ENCODE peak calls at places on chromosomes 12 and 14, in four cellular contexts. One of them, this sample, is unnamed.

GRCh38 chr12:57456145-57456700 is 1.1 kb downstream of the INHBE start:
- DNase-seq in PC-3: peak; percentile 60
- DNase-seq in HCT116: no peak
- DNase-seq in GM23338: peak; percentile 93
- DNase-seq in this sample: peak; percentile 85

GRCh38 chr14:39102265-39102968 is 618 bp downstream of the SEC23A start:
- DNase-seq in PC-3: peak; percentile 42
- DNase-seq in HCT116: no peak
- DNase-seq in GM23338: peak; percentile 31
- DNase-seq in this sample: no peak

GRCh38 chr14:105168496-105168978 is at the start of gene JAG2:
- DNase-seq in PC-3: peak; percentile 61
- DNase-seq in HCT116: no peak
- DNase-seq in GM23338: peak; percentile 77
- DNase-seq in this sample: peak; percentile 64

GRCh38 chr12:45745861-45746277 is 16.4 kb downstream of the ARID2 start:
- DNase-seq in PC-3: peak; percentile 45
- DNase-seq in HCT116: no peak
- DNase-seq in GM23338: peak; percentile 26
- DNase-seq in this sample: peak; percentile 29

GRCh38 chr12:74111688-74112360 is 425.8 kb upstream of the ATXN7L3B start:
- DNase-seq in PC-3: peak; percentile 58
- DNase-seq in HCT116: peak; percentile 52
- DNase-seq in GM23338: peak; percentile 80
- DNase-seq in this sample: peak; percentile 11

GRCh38 chr14:56805201-56805991 is 4.9 kb downstream of the OTX2 start:
- DNase-seq in PC-3: no peak
- DNase-seq in HCT116: no peak
- DNase-seq in GM23338: peak; percentile 96
- DNase-seq in this sample: no peak

GRCh38 chr14:69850736-69851112 is 28.5 kb upstream of the SMOC1 start:
- DNase-seq in PC-3: no peak
- DNase-seq in HCT116: no peak
- DNase-seq in GM23338: no peak
- DNase-seq in this sample: no peak

GRCh38 chr12:104219908-104220404 is 4.4 kb downstream of the TXNRD1 start:
- DNase-seq in PC-3: peak; percentile 100
- DNase-seq in HCT116: peak; percentile 97
- DNase-seq in GM23338: no peak
- DNase-seq in this sample: no peak

GRCh38 chr12:29957835-29958234 is 174.1 kb upstream of the TMTC1 start:
- DNase-seq in PC-3: no peak
- DNase-seq in HCT116: no peak
- DNase-seq in GM23338: no peak
- DNase-seq in this sample: no peak

GRCh38 chr12:61412209-61412608 is 848.0 kb upstream of the USP15 start:
- DNase-seq in PC-3: peak; percentile 45
- DNase-seq in HCT116: no peak
- DNase-seq in GM23338: peak; percentile 37
- DNase-seq in this sample: no peak

GRCh38 chr14:104223101-104223809 is 84.9 kb downstream of the KIF26A start:
- DNase-seq in PC-3: no peak
- DNase-seq in HCT116: no peak
- DNase-seq in GM23338: peak; percentile 41
- DNase-seq in this sample: no peak

GRCh38 chr14:68403191-68403781 is 389.6 kb downstream of the ZFP36L1 start:
- DNase-seq in PC-3: no peak
- DNase-seq in HCT116: no peak
- DNase-seq in GM23338: no peak
- DNase-seq in this sample: no peak

GRCh38 chr12:43444940-43445564 is 107.0 kb downstream of the ADAMTS20 start:
- DNase-seq in PC-3: peak; percentile 74
- DNase-seq in HCT116: peak; percentile 73
- DNase-seq in GM23338: peak; percentile 79
- DNase-seq in this sample: peak; percentile 57

GRCh38 chr12:25875661-25876060 is 82.8 kb upstream of the RASSF8 start:
- DNase-seq in PC-3: no peak
- DNase-seq in HCT116: no peak
- DNase-seq in GM23338: no peak
- DNase-seq in this sample: no peak

GRCh38 chr12:103858953-103859601 is 18.0 kb upstream of the NT5DC3 start:
- DNase-seq in PC-3: peak; percentile 99
- DNase-seq in HCT116: peak; percentile 77
- DNase-seq in GM23338: no peak
- DNase-seq in this sample: no peak

GRCh38 chr12:109085590-109085989 is 7.7 kb downstream of the ALKBH2 start:
- DNase-seq in PC-3: no peak
- DNase-seq in HCT116: no peak
- DNase-seq in GM23338: no peak
- DNase-seq in this sample: no peak

GRCh38 chr12:124411291-124411878 is 116.5 kb downstream of the RFLNA start:
- DNase-seq in PC-3: peak; percentile 98
- DNase-seq in HCT116: no peak
- DNase-seq in GM23338: no peak
- DNase-seq in this sample: no peak

GRCh38 chr14:55077155-55077554 is 25.7 kb downstream of the MAPK1IP1L start:
- DNase-seq in PC-3: peak; percentile 44
- DNase-seq in HCT116: peak; percentile 58
- DNase-seq in GM23338: peak; percentile 35
- DNase-seq in this sample: no peak

GRCh38 chr12:89542912-89543592 is 17.2 kb upstream of the POC1B start:
- DNase-seq in PC-3: peak; percentile 91
- DNase-seq in HCT116: peak; percentile 77
- DNase-seq in GM23338: peak; percentile 97
- DNase-seq in this sample: peak; percentile 79

GRCh38 chr14:54211562-54212308 is 185.1 kb upstream of the CDKN3 start:
- DNase-seq in PC-3: peak; percentile 99
- DNase-seq in HCT116: peak; percentile 64
- DNase-seq in GM23338: no peak
- DNase-seq in this sample: no peak

GRCh38 chr12:68557011-68557715 is 53.5 kb upstream of the RAP1B start:
- DNase-seq in PC-3: peak; percentile 46
- DNase-seq in HCT116: no peak
- DNase-seq in GM23338: no peak
- DNase-seq in this sample: no peak

GRCh38 chr12:131788070-131788469 is 40.1 kb upstream of the MMP17 start:
- DNase-seq in PC-3: no peak
- DNase-seq in HCT116: no peak
- DNase-seq in GM23338: no peak
- DNase-seq in this sample: no peak

GRCh38 chr12:68934392-68934791 is 1.4 kb upstream of the CPM start:
- DNase-seq in PC-3: no peak
- DNase-seq in HCT116: no peak
- DNase-seq in GM23338: no peak
- DNase-seq in this sample: no peak

GRCh38 chr14:64726585-64726890 is 22.3 kb downstream of the PLEKHG3 start:
- DNase-seq in PC-3: peak; percentile 96
- DNase-seq in HCT116: peak; percentile 66
- DNase-seq in GM23338: peak; percentile 56
- DNase-seq in this sample: no peak
- H3K27ac ChIP-seq in PC-3: peak overlapping the region; percentile 84
- H3K27ac ChIP-seq in HCT116: peak overlapping the region; percentile 61
- H3K27ac ChIP-seq in GM23338: peak overlapping the region; percentile 26
- H3K27ac ChIP-seq in this sample: no peak overlapping the region

DNA sequence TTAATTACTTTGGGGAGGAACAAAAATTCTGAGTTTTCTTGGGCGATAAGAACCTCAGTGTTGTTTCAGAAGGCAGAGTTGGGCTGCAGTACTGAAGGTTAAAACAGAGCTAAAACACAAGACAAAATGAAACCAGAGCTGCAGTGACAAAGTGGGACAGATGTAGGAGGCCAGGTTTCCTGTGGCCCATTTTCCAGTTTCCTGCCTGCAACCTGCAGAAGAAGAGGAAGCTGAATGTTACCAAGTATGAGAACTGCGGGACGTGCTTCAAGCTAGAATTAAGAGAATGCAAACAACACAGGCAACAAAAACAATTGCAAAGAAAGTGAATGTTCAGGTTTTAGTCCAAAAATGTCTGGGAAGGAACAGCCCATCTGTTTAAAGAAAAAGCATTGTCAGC is 17.8 kb downstream of the ELK3 start:
- DNase-seq in PC-3: no peak
- DNase-seq in HCT116: no peak
- DNase-seq in GM23338: no peak
- DNase-seq in this sample: no peak
- H3K9me2 ChIP-seq in PC-3: no peaks in the 10 kb centered on the region
- H3K9me2 ChIP-seq in HCT116: no peaks in the 10 kb centered on the region
- H3K9me2 ChIP-seq in GM23338: no peaks in the 10 kb centered on the region
- H3K9me2 ChIP-seq in this sample: no peaks in the 10 kb centered on the region

GRCh38 chr14:70920608-70921007 is 13.3 kb downstream of the PCNX1 start:
- DNase-seq in PC-3: peak; percentile 45
- DNase-seq in HCT116: no peak
- DNase-seq in GM23338: no peak
- DNase-seq in this sample: no peak
- H3K27ac ChIP-seq in PC-3: no peak overlapping the region
- H3K27ac ChIP-seq in HCT116: no peak overlapping the region
- H3K27ac ChIP-seq in GM23338: no peak overlapping the region
- H3K27ac ChIP-seq in this sample: no peak overlapping the region

GRCh38 chr12:10718279-10718821 is 4.8 kb downstream of the YBX3 start:
- DNase-seq in PC-3: peak; percentile 44
- DNase-seq in HCT116: no peak
- DNase-seq in GM23338: peak; percentile 32
- DNase-seq in this sample: no peak

GRCh38 chr12:10716704-10717315 is 6.3 kb downstream of the YBX3 start:
- DNase-seq in PC-3: peak; percentile 88
- DNase-seq in HCT116: peak; percentile 75
- DNase-seq in GM23338: peak; percentile 53
- DNase-seq in this sample: no peak

GRCh38 chr12:10717410-10717809 is 5.7 kb downstream of the YBX3 start:
- DNase-seq in PC-3: no peak
- DNase-seq in HCT116: no peak
- DNase-seq in GM23338: peak; percentile 12
- DNase-seq in this sample: no peak

GRCh38 chr12:10716277-10716676 is 6.8 kb downstream of the YBX3 start:
- DNase-seq in PC-3: no peak
- DNase-seq in HCT116: no peak
- DNase-seq in GM23338: no peak
- DNase-seq in this sample: no peak

GRCh38 chr12:10715491-10715890 is 7.6 kb downstream of the YBX3 start:
- DNase-seq in PC-3: no peak
- DNase-seq in HCT116: no peak
- DNase-seq in GM23338: no peak
- DNase-seq in this sample: no peak
- H3K9me2 ChIP-seq in PC-3: no peaks in the 10 kb centered on the region
- H3K9me2 ChIP-seq in HCT116: no peaks in the 10 kb centered on the region
- H3K9me2 ChIP-seq in GM23338: no peaks in the 10 kb centered on the region
- H3K9me2 ChIP-seq in this sample: no peaks in the 10 kb centered on the region

GRCh38 chr14:61130512-61131260 is 149.6 kb downstream of the SLC38A6 start:
- DNase-seq in PC-3: no peak
- DNase-seq in HCT116: no peak
- DNase-seq in GM23338: no peak
- DNase-seq in this sample: no peak
- H3K27ac ChIP-seq in PC-3: no peak overlapping the region
- H3K27ac ChIP-seq in HCT116: no peak overlapping the region
- H3K27ac ChIP-seq in GM23338: no peak overlapping the region
- H3K27ac ChIP-seq in this sample: no peak overlapping the region

DNA sequence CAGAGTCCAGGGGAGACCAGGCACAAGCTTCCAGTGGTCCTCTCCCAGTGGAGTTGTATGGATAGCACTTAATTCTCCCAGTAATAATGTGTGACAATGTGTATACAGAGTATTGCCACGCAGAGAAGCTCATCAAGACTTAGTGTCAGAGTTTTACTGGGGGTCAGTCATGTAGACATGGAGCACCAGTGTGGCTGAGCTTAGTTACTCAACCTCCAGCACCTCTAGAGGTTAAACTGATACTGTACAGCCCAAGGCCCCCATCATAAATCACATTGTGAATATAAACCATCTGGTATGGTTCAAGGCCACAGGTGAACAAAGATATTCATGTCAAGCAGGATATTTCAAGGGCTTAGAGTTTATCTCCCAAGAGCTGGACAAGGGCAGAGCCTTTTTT is 378.1 kb upstream of the TMPO start:
- DNase-seq in PC-3: no peak
- DNase-seq in HCT116: no peak
- DNase-seq in GM23338: no peak
- DNase-seq in this sample: no peak
- H3K9me2 ChIP-seq in PC-3: no peaks in the 10 kb centered on the region
- H3K9me2 ChIP-seq in HCT116: no peaks in the 10 kb centered on the region
- H3K9me2 ChIP-seq in GM23338: peaks cover 3% of the 10 kb centered on the region
- H3K9me2 ChIP-seq in this sample: no peaks in the 10 kb centered on the region

GRCh38 chr12:115450710-115451109 is 766.7 kb upstream of the TBX3 start:
- DNase-seq in PC-3: no peak
- DNase-seq in HCT116: no peak
- DNase-seq in GM23338: no peak
- DNase-seq in this sample: no peak

GRCh38 chr12:115455268-115455681 is 771.3 kb upstream of the TBX3 start:
- DNase-seq in PC-3: no peak
- DNase-seq in HCT116: no peak
- DNase-seq in GM23338: no peak
- DNase-seq in this sample: no peak

GRCh38 chr12:115451785-115452736 is 768.1 kb upstream of the TBX3 start:
- DNase-seq in PC-3: peak; percentile 42
- DNase-seq in HCT116: no peak
- DNase-seq in GM23338: peak; percentile 91
- DNase-seq in this sample: no peak

GRCh38 chr12:115451151-115451784 is 767.3 kb upstream of the TBX3 start:
- DNase-seq in PC-3: no peak
- DNase-seq in HCT116: no peak
- DNase-seq in GM23338: no peak
- DNase-seq in this sample: no peak

DNA sequence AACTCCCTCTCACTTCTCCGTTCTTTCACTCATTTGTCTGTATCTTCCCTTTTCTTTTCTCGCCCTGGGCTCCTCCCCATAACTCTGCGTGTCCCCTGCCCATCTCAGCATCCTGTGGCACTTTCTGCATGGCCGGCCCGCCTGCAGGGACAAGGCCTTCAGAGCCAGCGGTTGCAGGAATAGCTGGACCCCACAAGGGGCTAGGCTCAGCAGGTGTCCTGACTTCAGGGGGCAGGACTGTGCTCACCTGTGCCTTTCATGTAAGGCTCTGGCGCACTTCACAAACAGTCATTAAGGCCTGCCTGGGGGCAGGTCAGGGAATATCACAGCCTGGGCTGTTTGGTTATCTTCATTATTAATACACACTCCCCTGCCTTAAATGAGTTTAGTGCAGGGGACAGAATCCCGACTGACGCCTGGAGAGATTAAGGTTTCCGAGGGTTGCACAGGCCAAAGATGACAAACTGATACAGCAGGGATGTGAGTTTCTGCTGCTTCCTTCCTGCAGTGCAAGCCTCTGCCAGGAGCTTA is 768.8 kb upstream of the TBX3 start:
- DNase-seq in PC-3: no peak
- DNase-seq in HCT116: no peak
- DNase-seq in GM23338: peak; percentile 48
- DNase-seq in this sample: no peak
- H3K27ac ChIP-seq in PC-3: no peak overlapping the region
- H3K27ac ChIP-seq in HCT116: no peak overlapping the region
- H3K27ac ChIP-seq in GM23338: no peak overlapping the region
- H3K27ac ChIP-seq in this sample: no peak overlapping the region

GRCh38 chr14:42241101-42241500 is 634.4 kb downstream of the LRFN5 start:
- DNase-seq in PC-3: no peak
- DNase-seq in HCT116: no peak
- DNase-seq in GM23338: no peak
- DNase-seq in this sample: no peak
- H3K9me2 ChIP-seq in PC-3: no peaks in the 10 kb centered on the region
- H3K9me2 ChIP-seq in HCT116: no peaks in the 10 kb centered on the region
- H3K9me2 ChIP-seq in GM23338: no peaks in the 10 kb centered on the region
- H3K9me2 ChIP-seq in this sample: no peaks in the 10 kb centered on the region

This sample was measured in OCI-LY7.